ENCODE peak calls at places on chromosomes 1 and 21, in seven cellular contexts. D is neural crest cell, I is heart right ventricle, G is choroid plexus epithelial cell, O is GM20000, C is fibroblast of lung, Z is heart left ventricle. H is an unnamed sample.

GRCh38 chr1:30106125-30106524 is 617.3 kb downstream of the MATN1 start:
- DNase-seq in C (peak; percentile 26), D (peak; percentile 60), I (no peak), O (no peak), G (peak; percentile 47), Z (no peak), H (peak; percentile 18)

GRCh38 chr21:17550671-17551308 is 37.9 kb downstream of the CXADR start:
- DNase-seq in I (no peak), O (no peak), D (no peak), G (no peak), Z (no peak), C (peak; percentile 13), H (no peak)

GRCh38 chr1:18769140-18769539 is 90.3 kb downstream of the TAS1R2 start:
- DNase-seq in I (no peak), Z (no peak), C (no peak), O (no peak), G (no peak), D (no peak), H (no peak)

GRCh38 chr1:46284597-46285564 is 18.5 kb downstream of the LRRC41 start:
- DNase-seq in O (no peak), C (peak; percentile 18), Z (no peak), I (no peak), D (no peak), G (peak; percentile 28), H (peak; percentile 31)

GRCh38 chr1:6459850-6460265 is 6.1 kb downstream of the TNFRSF25 start:
- DNase-seq in I (no peak), D (no peak), O (no peak), C (no peak), Z (no peak), G (no peak), H (no peak)

GRCh38 chr1:156848461-156849150 is 10.3 kb downstream of the INSRR start:
- DNase-seq in D (no peak), O (no peak), G (no peak), Z (no peak), C (no peak), I (no peak), H (peak; percentile 67)

GRCh38 chr1:61133048-61134019 is 51.0 kb downstream of the NFIA start:
- DNase-seq in O (no peak), I (no peak), G (peak; percentile 62), C (no peak), Z (no peak), D (no peak), H (peak; percentile 26)

GRCh38 chr1:151619489-151620093 is 7.7 kb downstream of the SNX27 start:
- DNase-seq in D (no peak), I (no peak), Z (no peak), O (no peak), G (peak; percentile 82), C (peak; percentile 75), H (peak; percentile 57)

GRCh38 chr1:175174702-175175102 is 17.9 kb downstream of the KIAA0040 start:
- DNase-seq in C (no peak), D (no peak), Z (no peak), I (no peak), O (peak; percentile 44), G (no peak), H (no peak)

GRCh38 chr1:38527373-38527966 is 332.1 kb downstream of the RRAGC start:
- DNase-seq in Z (no peak), D (no peak), I (no peak), O (peak; percentile 85), C (no peak), G (no peak), H (peak; percentile 29)

GRCh38 chr1:36008546-36009197 is 75.2 kb upstream of the TEKT2 start:
- DNase-seq in G (peak; percentile 87), C (peak; percentile 13), O (no peak), I (no peak), D (no peak), Z (no peak), H (peak; percentile 94)

GRCh38 chr1:36609241-36610027 is 126.7 kb upstream of the CSF3R start:
- DNase-seq in D (peak; percentile 62), O (peak; percentile 73), G (peak; percentile 67), I (peak; percentile 7), Z (no peak), C (peak; percentile 28), H (peak; percentile 60)

GRCh38 chr1:27001570-27002360 is 8.3 kb downstream of the TRNP1 start:
- DNase-seq in G (no peak), O (no peak), C (peak; percentile 66), D (peak; percentile 62), Z (peak; percentile 62), I (peak; percentile 54), H (peak; percentile 65)

GRCh38 chr1:9437931-9438330 is 101.3 kb upstream of the SLC25A33 start:
- DNase-seq in C (peak; percentile 77), Z (peak; percentile 40), D (no peak), G (peak; percentile 60), O (no peak), I (peak; percentile 42), H (no peak)

GRCh38 chr1:36367067-36367466 is 18.7 kb downstream of the STK40 start:
- DNase-seq in G (no peak), C (no peak), I (no peak), D (no peak), Z (no peak), O (no peak), H (no peak)

GRCh38 chr1:207654320-207654719 is 9.4 kb downstream of the CR1L start:
- DNase-seq in Z (no peak), I (no peak), C (peak; percentile 12), O (no peak), G (peak; percentile 17), D (no peak), H (no peak)

GRCh38 chr1:147748687-147749350 is 11.6 kb downstream of the GJA5 start:
- DNase-seq in O (no peak), G (no peak), C (no peak), D (no peak), Z (peak; percentile 71), I (peak; percentile 48), H (no peak)

GRCh38 chr1:31020007-31020790 is 45.3 kb downstream of the PUM1 start:
- DNase-seq in Z (no peak), C (no peak), D (no peak), G (no peak), O (no peak), I (no peak), H (no peak)

GRCh38 chr1:247760456-247760855 is at the start of gene OR1C1:
- DNase-seq in D (no peak), O (no peak), Z (no peak), C (no peak), G (no peak), I (no peak), H (no peak)

GRCh38 chr1:163412216-163412615 is 90.5 kb downstream of the NUF2 start:
- DNase-seq in D (no peak), G (no peak), Z (no peak), I (no peak), C (no peak), O (no peak), H (no peak)

GRCh38 chr21:26546698-26547097 is 26.4 kb downstream of the CYYR1 start:
- DNase-seq in Z (peak; percentile 58), G (no peak), O (no peak), D (no peak), I (peak; percentile 54), C (no peak), H (no peak)

GRCh38 chr1:1908506-1908791 is 6.6 kb upstream of the CALML6 start:
- DNase-seq in D (no peak), C (peak; percentile 8), Z (no peak), G (no peak), O (no peak), I (no peak), H (peak; percentile 34)

GRCh38 chr1:1903224-1903623 is 11.8 kb upstream of the CALML6 start:
- DNase-seq in Z (no peak), O (no peak), I (no peak), C (no peak), G (no peak), D (no peak), H (no peak)

GRCh38 chr1:1907098-1907736 is 7.8 kb upstream of the CALML6 start:
- DNase-seq in O (peak; percentile 66), D (no peak), C (peak; percentile 42), Z (peak; percentile 33), I (no peak), G (no peak), H (peak; percentile 90)

GRCh38 chr1:1910033-1910465 is 5.0 kb upstream of the CALML6 start:
- DNase-seq in O (no peak), I (no peak), C (no peak), D (no peak), Z (no peak), G (no peak), H (no peak)

GRCh38 chr1:1906185-1907097 is 8.6 kb upstream of the CALML6 start:
- DNase-seq in G (peak; percentile 83), I (peak; percentile 88), C (peak; percentile 81), O (peak; percentile 83), D (peak; percentile 87), Z (peak; percentile 92), H (peak; percentile 73)
- TF ChIP-seq CTCF in G (peak; percentile 98), I (peak; percentile 91), C (peak; percentile 95), O (peak; percentile 85), D (peak; percentile 91), Z (peak; percentile 96), H (peak; percentile 95)

DNA sequence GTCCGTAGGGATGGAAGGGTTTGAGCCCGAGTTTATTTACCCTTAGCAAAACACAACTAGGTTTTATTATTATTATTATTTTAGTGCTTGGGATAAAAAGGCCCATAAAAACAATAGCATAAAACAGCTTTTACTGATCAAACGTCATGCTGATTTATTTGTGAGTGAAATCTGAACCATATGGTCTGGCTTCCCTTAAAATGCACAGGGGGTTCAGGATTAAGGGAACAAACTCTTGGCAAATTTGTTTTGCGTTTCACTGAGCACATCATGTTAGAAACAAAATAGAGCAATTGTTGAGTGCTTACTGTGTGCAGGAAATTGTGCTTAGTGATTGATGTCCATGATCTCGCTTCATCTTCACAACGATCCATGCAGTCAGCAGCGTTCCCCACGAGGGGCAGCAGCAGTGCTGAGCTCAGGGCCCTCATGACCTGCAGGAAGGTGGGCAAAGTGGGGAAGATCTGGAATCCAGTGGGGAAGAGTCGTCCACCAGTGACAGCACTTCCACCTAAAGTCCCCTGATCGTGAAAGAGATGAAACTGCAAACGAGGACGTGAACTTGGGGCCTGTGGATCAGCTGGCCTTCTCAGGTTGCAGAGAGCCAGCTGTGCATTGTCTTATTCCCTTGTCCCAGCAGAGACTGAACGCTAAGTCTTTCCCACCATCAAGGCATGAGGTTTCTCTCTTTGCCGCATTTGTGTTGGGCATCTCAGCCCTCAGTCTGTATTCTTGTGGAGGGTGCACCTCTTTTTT is 71.1 kb downstream of the KIF26B start:
- DNase-seq in C (no peak), O (no peak), D (no peak), Z (no peak), G (no peak), I (no peak), H (no peak)
- TF ChIP-seq CTCF in C (no peak), O (no peak), D (no peak), Z (no peak), G (peak; percentile 40), I (no peak), H (no peak)

GRCh38 chr1:155085504-155086181 is 7.0 kb downstream of the EFNA3 start:
- DNase-seq in D (no peak), G (no peak), Z (peak; percentile 68), C (no peak), O (peak; percentile 58), I (peak; percentile 65), H (peak; percentile 88)
- TF ChIP-seq CTCF in D (no peak), G (no peak), Z (no peak), C (no peak), O (no peak), I (no peak), H (no peak)

DNA sequence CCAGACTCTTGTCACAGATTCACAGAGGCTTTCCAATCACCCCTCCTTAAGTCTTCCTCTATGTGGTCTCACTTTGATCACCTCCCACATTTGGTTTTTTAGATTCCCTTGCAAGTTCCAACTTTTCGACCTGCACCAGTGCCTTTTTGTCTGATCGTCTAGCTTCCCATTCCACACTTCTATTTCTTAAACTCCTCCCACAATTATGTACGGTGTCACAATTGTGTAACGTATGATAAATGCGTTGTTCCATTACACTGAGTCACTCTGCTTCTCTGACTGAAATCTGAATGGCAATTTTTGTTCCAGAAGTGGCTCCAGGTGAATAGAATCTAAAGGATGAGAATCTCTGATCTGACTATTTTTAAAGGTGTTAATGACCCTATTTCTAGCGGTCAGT is 320.1 kb downstream of the LMX1A start:
- DNase-seq in C (no peak), Z (no peak), O (no peak), G (no peak), D (no peak), I (no peak), H (peak; percentile 51)
- TF ChIP-seq CTCF in C (no peak), Z (no peak), O (no peak), G (no peak), D (no peak), I (no peak), H (no peak)

H was measured in epithelial cell of esophagus.